ENCODE peak calls at places on chromosomes 1 and 21, in six cellular contexts. T is activated CD8-positive, alpha-beta memory T cell treated with anti-CD3 and anti-CD28 coated beads, Interleukin-2, amount 10 ng/mL, durations not matched to agents 7 days and 5 days; S is upper lobe of right lung; G is cerebellar cortex; J is stimulated activated CD4-positive, alpha-beta T cell treated with anti-CD3 and anti-CD28 coated beads, Interleukin-2, amount 100 ng/mL, for 48 hours; M is HuH-7.5. B is an unnamed sample.

GRCh38 chr1:12112711-12113161 is 49.6 kb downstream of the TNFRSF8 start:
- DNase-seq in T (no peak), S (no peak), G (peak), J (no peak), M (no peak), B (no peak)

GRCh38 chr1:9265037-9265436 is 27.7 kb upstream of the SPSB1 start:
- DNase-seq in T (no peak), S (no peak), G (no peak), J (no peak), M (no peak), B (no peak)

GRCh38 chr21:22258821-22259220 is 1260.6 kb downstream of the NCAM2 start:
- DNase-seq in T (no peak), S (no peak), G (no peak), J (no peak), M (no peak), B (no peak)

GRCh38 chr21:38747796-38748195 is 57.9 kb upstream of the ETS2 start:
- DNase-seq in T (no peak), S (no peak), G (no peak), J (no peak), M (no peak), B (no peak)

GRCh38 chr21:21332492-21332891 is 334.3 kb downstream of the NCAM2 start:
- DNase-seq in T (no peak), S (no peak), G (no peak), J (no peak), M (no peak), B (no peak)

GRCh38 chr1:247362074-247362597 is 30.5 kb upstream of the ZNF496 start:
- DNase-seq in T (no peak), S (no peak), G (no peak), J (no peak), M (no peak), B (no peak)

GRCh38 chr1:46067652-46068051 is 64.8 kb downstream of the PIK3R3 start:
- DNase-seq in T (no peak), S (no peak), G (no peak), J (no peak), M (no peak), B (no peak)

GRCh38 chr1:91842056-91842455 is 43.9 kb downstream of the TGFBR3 start:
- DNase-seq in T (no peak), S (no peak), G (no peak), J (no peak), M (no peak), B (no peak)

GRCh38 chr1:228289239-228289849 is 81.5 kb downstream of the OBSCN start:
- DNase-seq in T (no peak), S (peak), G (no peak), J (no peak), M (no peak), B (peak)

GRCh38 chr1:201546093-201546492 is 7.2 kb downstream of the NAV1 start:
- DNase-seq in T (no peak), S (no peak), G (no peak), J (no peak), M (peak), B (no peak)

GRCh38 chr1:208251015-208251414 is 6.8 kb upstream of the PLXNA2 start:
- DNase-seq in T (no peak), S (no peak), G (no peak), J (no peak), M (no peak), B (no peak)

GRCh38 chr21:33314096-33314495 is 10.7 kb upstream of the IFNAR1 start:
- DNase-seq in T (no peak), S (no peak), G (no peak), J (no peak), M (no peak), B (no peak)

GRCh38 chr1:48644190-48644930 is 132.3 kb downstream of the BEND5 start:
- DNase-seq in T (no peak), S (no peak), G (no peak), J (no peak), M (no peak), B (no peak)

GRCh38 chr1:171257207-171258052 is 9.1 kb downstream of the FMO1 start:
- DNase-seq in T (no peak), S (no peak), G (no peak), J (no peak), M (no peak), B (peak)

GRCh38 chr1:91553196-91553595 is 52.5 kb downstream of the CDC7 start:
- DNase-seq in T (no peak), S (no peak), G (no peak), J (no peak), M (no peak), B (no peak)

B was measured in kidney.